ENCODE peak calls at places on chromosomes 4 and X, in six cellular contexts. Y is H1, T is esophagus squamous epithelium, V is testis, R is A549, X is K562. P is an unnamed sample.

GRCh38 chr4:186878203-186878800 is 154.6 kb upstream of the FAT1 start:
- DNase-seq in Y (no peak), T (no peak), V (no peak), R (no peak), X (no peak), P (no peak)

GRCh38 chr4:145878501-145879435 is 59.9 kb downstream of the ZNF827 start:
- DNase-seq in Y (no peak), T (no peak), V (no peak), R (no peak), X (no peak), P (no peak)

GRCh38 chr4:135492439-135492838 is 1290.8 kb upstream of the PABPC4L start:
- DNase-seq in Y (no peak), T (no peak), V (no peak), R (no peak), X (no peak), P (no peak)

GRCh38 chr4:73669410-73670183 is 49.4 kb upstream of the RASSF6 start:
- DNase-seq in Y (no peak), T (no peak), V (peak), R (no peak), X (no peak), P (no peak)

GRCh38 chr4:76663794-76664193 is 228.8 kb downstream of the SHROOM3 start:
- DNase-seq in Y (no peak), T (no peak), V (no peak), R (no peak), X (no peak), P (no peak)

GRCh38 chr4:38857354-38858096 is 908 bp upstream of the TLR6 start:
- DNase-seq in Y (no peak), T (peak), V (no peak), R (peak), X (peak), P (peak)

GRCh38 chrX:83759872-83760271 is 101.1 kb upstream of the CYLC1 start:
- DNase-seq in Y (no peak), T (no peak), V (no peak), R (peak), X (no peak), P (no peak)

GRCh38 chr4:161642708-161643107 is 521.1 kb downstream of the FSTL5 start:
- DNase-seq in Y (no peak), T (no peak), V (no peak), R (no peak), X (no peak), P (no peak)

GRCh38 chr4:154719087-154719486 is 24.7 kb upstream of the LRAT start:
- DNase-seq in Y (no peak), T (no peak), V (no peak), R (peak), X (no peak), P (no peak)

GRCh38 chr4:11182586-11183357 is 245.9 kb downstream of the HS3ST1 start:
- DNase-seq in Y (no peak), T (no peak), V (no peak), R (no peak), X (no peak), P (no peak)

GRCh38 chrX:46125139-46125538 is 420.1 kb downstream of the ZNF674 start:
- DNase-seq in Y (no peak), T (no peak), V (no peak), R (no peak), X (no peak), P (no peak)

GRCh38 chrX:109511113-109511512 is 25.5 kb upstream of the NXT2 start:
- DNase-seq in Y (no peak), T (no peak), V (no peak), R (no peak), X (no peak), P (no peak)

GRCh38 chr4:123127865-123128264 is 205.5 kb upstream of the NUDT6 start:
- DNase-seq in Y (no peak), T (no peak), V (no peak), R (no peak), X (no peak), P (no peak)

GRCh38 chr4:26275261-26275660 is 45.6 kb upstream of the RBPJ start:
- DNase-seq in Y (no peak), T (no peak), V (no peak), R (no peak), X (no peak), P (no peak)

GRCh38 chr4:22129454-22130075 is 181.0 kb upstream of the KCNIP4 start:
- DNase-seq in Y (peak), T (no peak), V (peak), R (peak), X (peak), P (no peak)

GRCh38 chr4:28443786-28444412 is 1583.3 kb downstream of the STIM2 start:
- DNase-seq in Y (peak), T (no peak), V (no peak), R (no peak), X (no peak), P (no peak)

GRCh38 chr4:145788765-145789164 is 108.8 kb downstream of the C4orf51 start:
- DNase-seq in Y (no peak), T (no peak), V (no peak), R (no peak), X (no peak), P (no peak)

GRCh38 chr4:8342651-8343050 is 73.1 kb downstream of the HTRA3 start:
- DNase-seq in Y (no peak), T (no peak), V (no peak), R (no peak), X (no peak), P (no peak)
- TF ChIP-seq CTCF in Y (no peak), T (no peak), V (no peak), R (no peak), X (peak), P (no peak)

GRCh38 chrX:31243804-31244203 is 172.0 kb upstream of the FTHL17 start:
- DNase-seq in Y (no peak), T (no peak), V (no peak), R (no peak), X (no peak), P (no peak)
- TF ChIP-seq POLR2A in Y (no peak), T (no peak), V (no peak), R (no peak), X (no peak), P (no peak)

DNA sequence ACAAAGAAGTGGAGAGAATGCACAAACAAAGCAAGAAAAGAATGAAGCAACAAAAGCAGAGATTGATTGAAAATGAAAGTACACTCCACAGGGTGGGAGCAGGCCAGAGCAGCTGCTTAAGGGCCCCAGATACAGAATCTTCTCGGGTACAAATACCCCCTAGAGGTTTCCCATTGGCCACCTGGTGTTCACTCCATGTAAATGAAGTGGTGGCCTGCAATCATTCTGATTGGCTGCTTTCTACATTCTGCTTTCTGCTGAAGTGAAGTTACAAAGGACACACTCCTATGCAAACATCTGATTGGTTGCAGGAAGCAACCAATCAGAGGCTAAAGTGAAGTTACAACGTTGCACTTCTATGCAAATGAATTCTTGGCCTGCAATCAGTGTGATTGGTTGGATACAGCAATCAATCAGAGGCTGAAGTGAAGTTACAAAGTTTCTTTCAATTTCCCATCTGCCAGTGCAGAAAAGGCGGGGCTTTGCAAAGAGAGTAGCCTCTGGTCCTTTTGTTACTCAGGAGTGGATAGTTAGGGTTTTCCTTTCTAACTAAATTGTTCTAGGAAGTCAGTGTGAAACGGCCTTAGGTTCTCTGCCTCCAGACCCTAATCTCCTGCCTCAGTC is 19.0 kb upstream of the GPC4 start:
- DNase-seq in Y (no peak), T (no peak), V (peak), R (peak), X (peak), P (no peak)
- TF ChIP-seq CTCF in Y (no peak), T (no peak), V (no peak), R (no peak), X (no peak), P (no peak)

GRCh38 chr4:184811484-184812180 is 14.1 kb downstream of the ACSL1 start:
- DNase-seq in Y (no peak), T (no peak), V (no peak), R (no peak), X (no peak), P (peak)
- TF ChIP-seq POLR2A in Y (no peak), T (peak), V (no peak), R (no peak), X (no peak), P (no peak)